ENCODE peak calls at places on chromosomes 16 and 17, in nine cellular contexts. T is NCI-H2081; S is AG08395; E is NCI-H345; V is CD4-positive, alpha-beta memory T cell; L is EH; D is cardiac fibroblast; I is Calu3; W is activated naive CD4-positive, alpha-beta T cell treated with anti-CD3 and anti-CD28 coated beads for 36 hours. N is an unnamed sample.

GRCh38 chr17:62876664-62877411 is 68.7 kb upstream of the MARCHF10 start:
- DNase-seq in T (no peak), S (no peak), E (no peak), V (no peak), L (peak; percentile 42), D (peak; percentile 24), I (no peak), W (no peak), N (no peak)

GRCh38 chr17:61398721-61399130 is 917 bp upstream of the TBX2 start:
- DNase-seq in T (no peak), S (no peak), E (no peak), V (no peak), L (no peak), D (no peak), I (no peak), W (no peak), N (no peak)

GRCh38 chr17:48051278-48051677 is 3.1 kb downstream of the NFE2L1 start:
- DNase-seq in T (no peak), S (no peak), E (no peak), V (no peak), L (no peak), D (no peak), I (no peak), W (no peak), N (no peak)

GRCh38 chr17:18920911-18921441 is 31.0 kb upstream of the SLC5A10 start:
- DNase-seq in T (no peak), S (no peak), E (no peak), V (no peak), L (peak; percentile 40), D (no peak), I (no peak), W (peak; percentile 38), N (peak; percentile 83)

GRCh38 chr17:16033729-16034349 is 34.2 kb downstream of the TTC19 start:
- DNase-seq in T (no peak), S (no peak), E (no peak), V (no peak), L (no peak), D (no peak), I (no peak), W (no peak), N (peak; percentile 10)

GRCh38 chr16:4862639-4863038 is 15.4 kb downstream of the UBN1 start:
- DNase-seq in T (no peak), S (no peak), E (no peak), V (no peak), L (no peak), D (no peak), I (no peak), W (no peak), N (no peak)

GRCh38 chr17:4785311-4786110 is 653 bp downstream of the VMO1 start:
- DNase-seq in T (no peak), S (no peak), E (no peak), V (no peak), L (peak; percentile 21), D (no peak), I (no peak), W (no peak), N (no peak)

GRCh38 chr16:58085171-58085570 is 44.0 kb downstream of the CFAP20 start:
- DNase-seq in T (no peak), S (no peak), E (no peak), V (no peak), L (no peak), D (no peak), I (no peak), W (no peak), N (no peak)

GRCh38 chr17:49582789-49583188 is 7.1 kb downstream of the NXPH3 start:
- DNase-seq in T (no peak), S (no peak), E (no peak), V (no peak), L (peak; percentile 59), D (no peak), I (no peak), W (no peak), N (no peak)

GRCh38 chr16:48895142-48895541 is 285.2 kb upstream of the N4BP1 start:
- DNase-seq in T (no peak), S (no peak), E (no peak), V (no peak), L (no peak), D (no peak), I (no peak), W (no peak), N (no peak)

GRCh38 chr17:14289162-14289561 is 11.7 kb upstream of the HS3ST3B1 start:
- DNase-seq in T (no peak), S (no peak), E (no peak), V (no peak), L (no peak), D (no peak), I (no peak), W (no peak), N (no peak)

GRCh38 chr17:2070241-2071023 is 15.5 kb downstream of the HIC1 start:
- DNase-seq in T (no peak), S (no peak), E (no peak), V (no peak), L (no peak), D (no peak), I (no peak), W (peak; percentile 87), N (peak; percentile 97)

GRCh38 chr17:46984341-46984740 is 5.3 kb upstream of the RPRML start:
- DNase-seq in T (no peak), S (no peak), E (no peak), V (no peak), L (no peak), D (no peak), I (no peak), W (no peak), N (no peak)

GRCh38 chr17:80385046-80385445 is 29.9 kb upstream of the ENDOV start:
- DNase-seq in T (no peak), S (no peak), E (no peak), V (no peak), L (no peak), D (no peak), I (no peak), W (no peak), N (no peak)

GRCh38 chr16:89330177-89330856 is 112.8 kb downstream of the ZNF778 start:
- DNase-seq in T (peak; percentile 19), S (no peak), E (peak; percentile 61), V (peak; percentile 74), L (peak; percentile 50), D (no peak), I (peak; percentile 88), W (peak; percentile 38), N (no peak)

GRCh38 chr17:36808181-36808661 is 129.1 kb upstream of the LHX1 start:
- DNase-seq in T (no peak), S (no peak), E (peak; percentile 19), V (no peak), L (no peak), D (peak; percentile 8), I (no peak), W (no peak), N (no peak)

GRCh38 chr16:31472559-31473203 is 729 bp downstream of the TGFB1I1 start:
- DNase-seq in T (peak; percentile 67), S (peak; percentile 98), E (peak; percentile 90), V (no peak), L (peak; percentile 96), D (peak; percentile 96), I (peak; percentile 54), W (peak; percentile 56), N (no peak)

GRCh38 chr16:85465328-85466307 is 147.5 kb upstream of the GSE1 start:
- DNase-seq in T (no peak), S (peak; percentile 85), E (no peak), V (no peak), L (peak; percentile 51), D (peak; percentile 64), I (no peak), W (no peak), N (no peak)

GRCh38 chr16:49688298-49688697 is 167.6 kb downstream of the ZNF423 start:
- DNase-seq in T (no peak), S (no peak), E (no peak), V (no peak), L (no peak), D (no peak), I (no peak), W (no peak), N (no peak)

GRCh38 chr17:28274591-28275265 is 44.3 kb upstream of the TMEM97 start:
- DNase-seq in T (no peak), S (no peak), E (no peak), V (no peak), L (no peak), D (no peak), I (no peak), W (no peak), N (no peak)

GRCh38 chr17:30545024-30545423 is 67.8 kb downstream of the GOSR1 start:
- DNase-seq in T (no peak), S (no peak), E (no peak), V (no peak), L (no peak), D (no peak), I (no peak), W (no peak), N (no peak)

GRCh38 chr17:6823011-6823442 is 8.5 kb downstream of the TEKT1 start:
- DNase-seq in T (no peak), S (peak; percentile 34), E (no peak), V (no peak), L (peak; percentile 36), D (peak; percentile 65), I (no peak), W (no peak), N (no peak)

GRCh38 chr17:57021226-57021940 is 43.5 kb downstream of the SCPEP1 start:
- DNase-seq in T (no peak), S (no peak), E (peak; percentile 37), V (no peak), L (no peak), D (no peak), I (no peak), W (no peak), N (no peak)

GRCh38 chr16:24976971-24977672 is 38.0 kb downstream of the ARHGAP17 start:
- DNase-seq in T (no peak), S (no peak), E (no peak), V (no peak), L (no peak), D (no peak), I (no peak), W (no peak), N (no peak)

GRCh38 chr17:76082326-76083251 is 3.6 kb downstream of the ZACN start:
- DNase-seq in T (no peak), S (no peak), E (peak; percentile 46), V (no peak), L (no peak), D (no peak), I (no peak), W (no peak), N (no peak)

GRCh38 chr16:22206847-22207714 is 1.0 kb downstream of the EEF2K start:
- DNase-seq in T (peak; percentile 75), S (peak; percentile 46), E (peak; percentile 48), V (peak; percentile 79), L (peak; percentile 67), D (peak; percentile 89), I (peak; percentile 57), W (peak; percentile 86), N (peak; percentile 75)

GRCh38 chr16:3036726-3037315 is at the start of gene BICDL2:
- DNase-seq in T (no peak), S (no peak), E (peak; percentile 16), V (no peak), L (no peak), D (no peak), I (peak; percentile 86), W (no peak), N (no peak)

GRCh38 chr16:11585460-11586374 is 1.0 kb downstream of the LITAF start:
- DNase-seq in T (no peak), S (no peak), E (no peak), V (no peak), L (peak; percentile 49), D (peak; percentile 45), I (peak; percentile 42), W (peak; percentile 22), N (peak; percentile 32)

GRCh38 chr17:4499431-4500187 is 928 bp downstream of the SPNS2 start:
- DNase-seq in T (no peak), S (no peak), E (no peak), V (peak; percentile 44), L (no peak), D (no peak), I (no peak), W (peak; percentile 18), N (no peak)

N was measured in GM12865.